ENCODE peak calls at places on chromosomes 7 and 10, in four cellular contexts. J is naive B cell; D is stimulated activated CD8-positive, alpha-beta memory T cell treated with anti-CD3 and anti-CD28 coated beads, Interleukin-4, amount 100 ng/mL, for 24 hours; W is Calu3. N is an unnamed sample.

GRCh38 chr7:51263631-51264484 is 52.8 kb downstream of the COBL start:
- DNase-seq in D (no peak), W (peak), J (no peak), N (no peak)

GRCh38 chr10:71049994-71050393 is 161.6 kb upstream of the PCBD1 start:
- DNase-seq in D (no peak), W (no peak), J (no peak), N (no peak)

GRCh38 chr10:116848912-116849270 is 408 bp upstream of the ENO4 start:
- DNase-seq in D (no peak), J (no peak), W (no peak), N (no peak)

GRCh38 chr10:122239578-122240257 is 31.4 kb upstream of the BTBD16 start:
- DNase-seq in D (no peak), J (no peak), W (no peak), N (no peak)

GRCh38 chr10:82924711-82925110 is 1049.7 kb downstream of the NRG3 start:
- DNase-seq in D (no peak), J (no peak), W (no peak), N (no peak)

GRCh38 chr7:159078911-159079270 is 65.8 kb downstream of the VIPR2 start:
- DNase-seq in J (no peak), W (no peak), D (no peak), N (no peak)

GRCh38 chr7:102869195-102869594 is 43.6 kb upstream of the LRRC17 start:
- DNase-seq in J (no peak), D (no peak), W (no peak), N (no peak)

GRCh38 chr7:82204694-82205093 is 238.9 kb downstream of the CACNA2D1 start:
- DNase-seq in W (no peak), J (no peak), D (no peak), N (no peak)

GRCh38 chr7:121480566-121481335 is 84.6 kb upstream of the FAM3C start:
- DNase-seq in W (no peak), D (no peak), J (no peak), N (no peak)

GRCh38 chr10:17335065-17335464 is 107.0 kb downstream of the VIM start:
- DNase-seq in J (no peak), D (no peak), W (no peak), N (no peak)

GRCh38 chr10:70115948-70116682 is 16.5 kb downstream of the AIFM2 start:
- DNase-seq in W (peak), J (peak), D (peak), N (peak)

GRCh38 chr7:95772771-95773581 is 622 bp downstream of the DYNC1I1 start:
- DNase-seq in W (no peak), D (no peak), J (no peak), N (no peak)

GRCh38 chr7:5187605-5188004 is 2.4 kb upstream of the WIPI2 start:
- DNase-seq in J (no peak), W (no peak), D (no peak), N (no peak)

GRCh38 chr10:62327897-62328296 is 46.3 kb upstream of the ZNF365 start:
- DNase-seq in W (no peak), J (no peak), D (no peak), N (no peak)

GRCh38 chr7:142939226-142939910 is at the start of gene LLCFC1:
- DNase-seq in D (no peak), W (peak), J (no peak), N (peak)

GRCh38 chr10:84329986-84330651 is 1.7 kb downstream of the CCSER2 start:
- DNase-seq in W (no peak), D (no peak), J (no peak), N (peak)

GRCh38 chr10:60704480-60704879 is 73.8 kb upstream of the CDK1 start:
- DNase-seq in J (no peak), W (no peak), D (no peak), N (no peak)